ENCODE peak calls at places on chromosomes 6 and 20, in four cellular contexts. T is GM12878, G is K562, N is HepG2. A is an unnamed sample.

GRCh38 chr6:19399406-19399805 is 437.8 kb upstream of the ID4 start:
- DNase-seq in G (no peak), N (no peak), T (no peak), A (no peak)

GRCh38 chr6:107642348-107643347 is 152.7 kb downstream of the SOBP start:
- DNase-seq in T (no peak), N (no peak), G (no peak), A (no peak)

GRCh38 chr20:21342656-21343345 is 39.7 kb downstream of the XRN2 start:
- DNase-seq in G (no peak), T (no peak), N (no peak), A (no peak)

GRCh38 chr6:35213824-35214756 is at the start of gene SCUBE3:
- DNase-seq in T (no peak), G (no peak), N (no peak), A (peak)

GRCh38 chr6:13924949-13925881 is at the start of gene RNF182:
- DNase-seq in N (no peak), T (no peak), G (peak), A (no peak)

GRCh38 chr6:111361648-111362047 is 121.4 kb downstream of the REV3L start:
- DNase-seq in T (no peak), N (peak), G (peak), A (peak)

GRCh38 chr20:21994203-21994602 is 288.7 kb downstream of the PAX1 start:
- DNase-seq in N (no peak), T (no peak), G (no peak), A (no peak)

GRCh38 chr6:53956068-53956711 is 155.1 kb upstream of the MLIP start:
- DNase-seq in T (peak), G (peak), N (peak), A (peak)

GRCh38 chr6:143583542-143584330 is 72.2 kb upstream of the FUCA2 start:
- DNase-seq in N (no peak), T (no peak), G (no peak), A (no peak)

GRCh38 chr6:92126983-92127382 is 1292.4 kb downstream of the EPHA7 start:
- DNase-seq in T (no peak), N (no peak), G (no peak), A (no peak)

GRCh38 chr6:92130944-92131343 is 1288.4 kb downstream of the EPHA7 start:
- DNase-seq in T (no peak), G (no peak), N (no peak), A (no peak)

GRCh38 chr6:92132957-92133356 is 1286.4 kb downstream of the EPHA7 start:
- DNase-seq in T (no peak), N (no peak), G (no peak), A (no peak)

GRCh38 chr6:92132446-92132845 is 1286.9 kb downstream of the EPHA7 start:
- DNase-seq in G (no peak), T (no peak), N (no peak), A (no peak)
- TF ChIP-seq ESRRA in G (no peak), T (no peak), N (no peak), A (no peak)

DNA sequence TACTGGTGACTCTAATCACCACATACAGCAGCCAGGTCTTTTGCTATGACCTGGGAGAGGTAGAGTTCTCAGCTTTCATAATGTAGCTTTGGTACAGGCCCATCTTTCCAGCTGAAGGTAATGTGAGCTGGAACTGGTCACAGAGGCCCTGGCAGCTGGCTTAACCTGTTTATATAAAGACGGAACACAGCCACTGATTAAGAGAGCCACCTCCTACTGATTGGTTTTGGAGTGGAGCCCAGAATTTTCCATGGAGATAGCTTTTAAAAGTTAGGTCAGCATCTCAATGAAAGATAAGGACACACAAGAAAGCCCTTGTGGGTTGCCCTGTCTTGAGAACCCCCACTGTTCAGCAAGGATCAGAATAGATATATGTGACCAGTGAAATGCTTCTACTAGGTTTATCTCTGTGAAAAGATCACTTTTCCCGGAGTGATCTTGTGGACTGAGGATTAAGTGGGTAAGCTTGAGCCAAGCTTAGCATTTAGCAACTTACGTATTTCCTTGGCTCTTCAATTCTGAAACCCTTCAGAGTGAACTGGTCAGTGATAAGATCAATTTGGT is 213.7 kb upstream of the CITED2 start:
- DNase-seq in N (peak), T (no peak), G (peak), A (no peak)
- TF ChIP-seq RAD21 in N (no peak), T (no peak), G (peak), A (no peak)

GRCh38 chr6:30769088-30769852 is 24.9 kb upstream of the IER3 start:
- DNase-seq in T (no peak), G (peak), N (peak), A (peak)
- TF ChIP-seq BHLHE40 in T (peak), G (peak), N (peak), A (peak)

GRCh38 chr20:57395111-57395959 is 4.1 kb downstream of the RBM38 start:
- DNase-seq in T (no peak), G (no peak), N (no peak), A (no peak)
- TF ChIP-seq ESRRA in T (no peak), G (no peak), N (no peak), A (no peak)

A was measured in A549.